ENCODE peak calls at places on chromosomes 7 and 10, in nine cellular contexts. O, A, J, C, X, F, H, Z and E are unnamed samples.

GRCh38 chr7:54080971-54081370 is 461.2 kb upstream of the VSTM2A start:
- DNase-seq in O (no peak), A (no peak), J (no peak), C (no peak), X (no peak), F (no peak), H (no peak), Z (no peak), E (no peak)

GRCh38 chr7:123023126-123023525 is 27.6 kb upstream of the TAS2R16 start:
- DNase-seq in O (no peak), A (no peak), J (no peak), C (no peak), X (no peak), F (no peak), H (no peak), Z (no peak), E (no peak)

GRCh38 chr10:30647089-30647488 is 17.5 kb upstream of the LYZL2 start:
- DNase-seq in O (no peak), A (no peak), J (no peak), C (no peak), X (no peak), F (no peak), H (no peak), Z (no peak), E (no peak)

GRCh38 chr7:3028071-3028766 is 15.4 kb downstream of the CARD11 start:
- DNase-seq in O (no peak), A (no peak), J (peak), C (peak), X (peak), F (no peak), H (no peak), Z (no peak), E (no peak)

GRCh38 chr7:54811016-54811924 is 52.3 kb upstream of the SEC61G start:
- DNase-seq in O (peak), A (no peak), J (peak), C (no peak), X (no peak), F (no peak), H (no peak), Z (no peak), E (no peak)

GRCh38 chr10:113895018-113895417 is 40.6 kb downstream of the NHLRC2 start:
- DNase-seq in O (peak), A (no peak), J (no peak), C (no peak), X (no peak), F (no peak), H (no peak), Z (no peak), E (no peak)

GRCh38 chr7:132609906-132610520 is 33.7 kb upstream of the PLXNA4 start:
- DNase-seq in O (no peak), A (no peak), J (no peak), C (no peak), X (no peak), F (no peak), H (no peak), Z (no peak), E (no peak)

GRCh38 chr7:111841596-111842209 is 279.4 kb upstream of the IMMP2L start:
- DNase-seq in O (no peak), A (no peak), J (no peak), C (no peak), X (no peak), F (no peak), H (no peak), Z (no peak), E (no peak)

GRCh38 chr7:148162808-148163207 is 427.8 kb upstream of the C7orf33 start:
- DNase-seq in O (no peak), A (no peak), J (no peak), C (no peak), X (no peak), F (no peak), H (no peak), Z (no peak), E (no peak)

DNA sequence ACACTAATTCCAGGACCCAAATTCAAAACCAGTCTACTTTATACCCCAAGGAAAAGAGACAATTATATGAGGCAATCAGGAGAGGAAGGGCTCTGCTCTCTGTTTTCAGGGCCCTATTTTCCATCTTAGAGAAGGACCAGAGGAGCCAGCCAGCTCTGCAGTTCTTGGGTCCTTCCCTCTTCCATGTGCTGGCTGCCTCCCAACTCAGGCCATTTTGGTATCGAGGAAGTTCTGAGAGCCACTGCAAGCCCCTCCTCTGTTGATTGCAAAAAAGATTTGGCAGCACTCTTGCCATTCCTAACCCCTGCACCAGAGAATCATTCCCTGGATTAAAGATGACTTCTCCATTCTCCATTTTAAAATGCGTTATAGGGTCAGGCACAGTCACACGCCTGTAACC is 151.2 kb downstream of the AOAH start:
- DNase-seq in O (no peak), A (no peak), J (no peak), C (no peak), X (no peak), F (no peak), H (no peak), Z (no peak), E (no peak)
- TF ChIP-seq CTCF in O (no peak), A (no peak), J (no peak), C (no peak), X (no peak), F (no peak), H (no peak), Z (no peak), E (no peak)

GRCh38 chr10:69663548-69663947 is 33.5 kb downstream of the FAM241B start:
- DNase-seq in O (no peak), A (no peak), J (no peak), C (no peak), X (no peak), F (no peak), H (no peak), Z (no peak), E (no peak)
- TF ChIP-seq CTCF in O (no peak), A (no peak), J (peak), C (no peak), X (no peak), F (no peak), H (peak), Z (no peak), E (peak)

DNA sequence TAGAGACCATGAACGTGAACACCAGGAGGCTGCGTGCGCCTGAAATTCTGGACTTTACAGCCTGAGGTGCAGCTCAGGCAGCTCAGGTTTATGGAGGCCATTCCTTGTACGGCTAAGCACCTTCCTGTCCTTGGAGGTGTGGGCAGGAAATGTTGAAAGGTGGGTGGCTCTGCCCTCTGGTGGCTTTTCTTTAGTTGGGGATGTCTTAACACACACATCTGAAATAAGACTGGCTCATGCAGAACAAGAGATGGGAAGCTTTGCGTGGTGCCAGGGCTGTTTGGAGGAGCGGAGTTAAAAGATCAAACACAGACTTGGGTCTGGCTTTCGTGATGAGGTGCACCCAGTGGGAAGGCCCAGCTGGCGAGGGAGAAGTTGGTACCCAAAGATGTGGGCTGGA is 64.1 kb downstream of the DOCK1 start:
- DNase-seq in O (no peak), A (peak), J (peak), C (no peak), X (no peak), F (no peak), H (peak), Z (no peak), E (no peak)
- TF ChIP-seq CTCF in O (no peak), A (no peak), J (no peak), C (no peak), X (no peak), F (no peak), H (peak), Z (no peak), E (peak)

GRCh38 chr10:101132636-101133473 is 1.8 kb downstream of the TLX1 start:
- DNase-seq in O (no peak), A (no peak), J (no peak), C (no peak), X (no peak), F (no peak), H (no peak), Z (no peak), E (no peak)
- TF ChIP-seq CTCF in O (no peak), A (no peak), J (no peak), C (no peak), X (no peak), F (no peak), H (no peak), Z (no peak), E (no peak)